ENCODE peak calls at places on chromosomes 16 and 17, in nine cellular contexts. B, Q, Y, C, W, K, U, O and H are unnamed samples.

GRCh38 chr17:81833160-81833920 is at the start of gene MCRIP1:
- DNase-seq in B (peak; percentile 45), Q (peak; percentile 92), Y (peak; percentile 79), C (peak; percentile 94), W (peak; percentile 89), K (peak; percentile 55), U (peak; percentile 91), O (peak; percentile 96), H (peak; percentile 72)

GRCh38 chr17:49469831-49470568 is 25.1 kb upstream of the NGFR start:
- DNase-seq in B (no peak), Q (no peak), Y (peak; percentile 11), C (peak; percentile 18), W (no peak), K (no peak), U (no peak), O (no peak), H (no peak)

GRCh38 chr17:76492250-76492988 is 8.8 kb downstream of the RHBDF2 start:
- DNase-seq in B (no peak), Q (no peak), Y (no peak), C (no peak), W (peak; percentile 90), K (no peak), U (no peak), O (no peak), H (no peak)

GRCh38 chr17:353213-353837 is 718 bp upstream of the RPH3AL start:
- DNase-seq in B (no peak), Q (no peak), Y (no peak), C (no peak), W (no peak), K (no peak), U (no peak), O (no peak), H (no peak)

GRCh38 chr17:6088141-6088540 is 18.0 kb downstream of the WSCD1 start:
- DNase-seq in B (no peak), Q (no peak), Y (no peak), C (no peak), W (no peak), K (no peak), U (no peak), O (no peak), H (no peak)

GRCh38 chr16:57757326-57757786 is 21.8 kb downstream of the KATNB1 start:
- DNase-seq in B (peak; percentile 13), Q (peak; percentile 85), Y (peak; percentile 25), C (peak; percentile 87), W (peak; percentile 64), K (no peak), U (peak; percentile 84), O (peak; percentile 83), H (no peak)

GRCh38 chr17:81084691-81085419 is 49.9 kb downstream of the BAIAP2 start:
- DNase-seq in B (no peak), Q (no peak), Y (no peak), C (peak; percentile 62), W (no peak), K (no peak), U (no peak), O (no peak), H (peak; percentile 76)

GRCh38 chr17:48541574-48542113 is 3.3 kb downstream of the HOXB2 start:
- DNase-seq in B (no peak), Q (peak; percentile 57), Y (no peak), C (no peak), W (no peak), K (no peak), U (peak; percentile 75), O (peak; percentile 85), H (no peak)